ENCODE peak calls at places on chromosomes 13 and 19, in four cellular contexts. M is WERI-Rb-1; T is body of pancreas; D is stimulated activated CD4-positive, alpha-beta T cell treated with anti-CD3 and anti-CD28 coated beads, Interleukin-4, amount 100 ng/mL, for 24 hours. P is an unnamed sample.
A peak's percentile ranks its signal among the peaks of the same experiment; 100 is the strongest.

GRCh38 chr13:33927315-33927714 is 109.4 kb downstream of the RFC3 start:
- DNase-seq in D (no peak), M (no peak), T (no peak), P (no peak)

GRCh38 chr13:39402221-39402620 is 200.8 kb downstream of the LHFPL6 start:
- DNase-seq in M (no peak), D (no peak), T (no peak), P (no peak)

GRCh38 chr13:31201341-31202024 is 1.7 kb downstream of the B3GLCT start:
- DNase-seq in T (peak; percentile 21), D (no peak), M (no peak), P (no peak)

GRCh38 chr19:30360378-30361106 is 11.6 kb upstream of the ZNF536 start:
- DNase-seq in M (no peak), D (no peak), T (no peak), P (no peak)

GRCh38 chr13:110182461-110182860 is 124.5 kb downstream of the COL4A1 start:
- DNase-seq in D (no peak), T (no peak), M (no peak), P (no peak)

GRCh38 chr19:8306235-8307054 is 1.7 kb downstream of the CD320 start:
- DNase-seq in M (peak; percentile 4), T (no peak), D (peak; percentile 3), P (peak; percentile 19)

GRCh38 chr13:33277946-33278345 is 7.6 kb downstream of the STARD13 start:
- DNase-seq in M (no peak), T (no peak), D (no peak), P (no peak)

GRCh38 chr13:112444001-112444311 is 67.8 kb downstream of the SPACA7 start:
- DNase-seq in M (peak; percentile 88), T (peak; percentile 80), D (peak; percentile 37), P (peak; percentile 70)

GRCh38 chr13:113350065-113350937 is 13.6 kb downstream of the GRTP1 start:
- DNase-seq in T (no peak), D (no peak), M (peak; percentile 72), P (no peak)

GRCh38 chr13:113074401-113074800 is 31.2 kb upstream of the F7 start:
- DNase-seq in D (no peak), T (no peak), M (no peak), P (no peak)

GRCh38 chr19:7292950-7293794 is 1.0 kb downstream of the INSR start:
- DNase-seq in T (peak; percentile 63), M (peak; percentile 12), D (no peak), P (no peak)

GRCh38 chr19:51702103-51702753 is 9.1 kb downstream of the SPACA6 start:
- DNase-seq in T (peak; percentile 95), M (no peak), D (peak; percentile 46), P (peak; percentile 41)

GRCh38 chr13:109180905-109181425 is 551.6 kb downstream of the MYO16 start:
- DNase-seq in T (no peak), M (no peak), D (no peak), P (no peak)

GRCh38 chr19:3359850-3360493 is 6.4 kb upstream of the NFIC start:
- DNase-seq in T (no peak), M (no peak), D (peak; percentile 27), P (no peak)

GRCh38 chr19:41774515-41774980 is 19.2 kb downstream of the CEACAM6 start:
- DNase-seq in T (no peak), M (no peak), D (peak; percentile 51), P (peak; percentile 65)

GRCh38 chr13:104616990-104617389 is 1550.8 kb upstream of the SLC10A2 start:
- DNase-seq in T (no peak), D (no peak), M (no peak), P (no peak)

GRCh38 chr19:18999016-18999758 is 34.1 kb downstream of the SUGP2 start:
- DNase-seq in D (no peak), T (no peak), M (no peak), P (no peak)

GRCh38 chr19:13978306-13978705 is 26.0 kb downstream of the DCAF15 start:
- DNase-seq in T (peak; percentile 64), M (peak; percentile 41), D (no peak), P (no peak)

GRCh38 chr19:55418185-55418584 is 10.6 kb upstream of the UBE2S start:
- DNase-seq in D (peak; percentile 62), T (peak; percentile 71), M (peak; percentile 75), P (peak; percentile 71)

GRCh38 chr19:17041994-17042393 is 15.4 kb upstream of the CPAMD8 start:
- DNase-seq in M (no peak), D (no peak), T (no peak), P (no peak)

GRCh38 chr19:916645-917322 is 349 bp upstream of the KISS1R start:
- DNase-seq in D (peak; percentile 36), M (peak; percentile 73), T (peak; percentile 46), P (no peak)

GRCh38 chr13:33867472-33867871 is 49.5 kb downstream of the RFC3 start:
- DNase-seq in M (no peak), T (no peak), D (no peak), P (no peak)

GRCh38 chr19:30083125-30083681 is 141.2 kb downstream of the URI1 start:
- DNase-seq in D (no peak), T (no peak), M (no peak), P (no peak)

GRCh38 chr13:29677627-29678026 is 82.1 kb upstream of the SLC7A1 start:
- DNase-seq in T (no peak), M (no peak), D (no peak), P (no peak)

GRCh38 chr13:44230736-44231135 is 142.9 kb upstream of the SERP2 start:
- DNase-seq in M (no peak), D (no peak), T (no peak), P (no peak)

GRCh38 chr19:43674630-43674982 is 4.6 kb upstream of the PLAUR start:
- DNase-seq in T (no peak), D (no peak), M (no peak), P (no peak)

GRCh38 chr13:20165417-20166257 is 4.8 kb upstream of the GJA3 start:
- DNase-seq in T (no peak), D (no peak), M (no peak), P (no peak)

GRCh38 chr19:1451916-1452801 is 2.2 kb downstream of the APC2 start:
- DNase-seq in T (no peak), M (no peak), D (no peak), P (no peak)

GRCh38 chr13:98997738-98998641 is 20.1 kb upstream of the DOCK9 start:
- DNase-seq in M (peak; percentile 74), T (no peak), D (no peak), P (no peak)

GRCh38 chr19:46605356-46605821 is 4.3 kb downstream of the CALM3 start:
- DNase-seq in M (no peak), D (no peak), T (no peak), P (no peak)

GRCh38 chr13:55347528-55347927 is 1793.2 kb upstream of the PRR20A start:
- DNase-seq in D (no peak), T (no peak), M (no peak), P (no peak)